ENCODE peak calls at places on chromosomes 6 and 20, in six cellular contexts. A is left cardiac atrium, J is WTC11, U is cardiac muscle cell, Q is NCI-H2081, Z is GM04503. C is an unnamed sample.

GRCh38 chr6:5175195-5175594 is 85.6 kb downstream of the LYRM4 start:
- DNase-seq in A (no peak), J (peak), U (no peak), Q (no peak), Z (no peak), C (no peak)

GRCh38 chr6:25831532-25832306 is at the start of gene SLC17A1:
- DNase-seq in A (no peak), J (no peak), U (no peak), Q (no peak), Z (no peak), C (no peak)

GRCh38 chr20:11995750-11996567 is 78.3 kb downstream of the BTBD3 start:
- DNase-seq in A (no peak), J (no peak), U (peak), Q (no peak), Z (no peak), C (no peak)

GRCh38 chr6:106745396-106745795 is 116.0 kb downstream of the QRSL1 start:
- DNase-seq in A (no peak), J (no peak), U (no peak), Q (no peak), Z (no peak), C (peak)

GRCh38 chr6:85116475-85116874 is 333.4 kb upstream of the NT5E start:
- DNase-seq in A (no peak), J (no peak), U (no peak), Q (no peak), Z (no peak), C (no peak)

GRCh38 chr6:146594495-146594894 is 4.3 kb upstream of the ADGB start:
- DNase-seq in A (no peak), J (no peak), U (no peak), Q (no peak), Z (no peak), C (no peak)

GRCh38 chr6:96939019-96939805 is 14.7 kb downstream of the KLHL32 start:
- DNase-seq in A (no peak), J (no peak), U (peak), Q (no peak), Z (peak), C (peak)

GRCh38 chr6:109987196-109987595 is 9.1 kb downstream of the GPR6 start:
- DNase-seq in A (no peak), J (no peak), U (no peak), Q (no peak), Z (no peak), C (no peak)

GRCh38 chr6:168060521-168060931 is 18.5 kb downstream of the FRMD1 start:
- DNase-seq in A (peak), J (peak), U (peak), Q (peak), Z (peak), C (peak)

GRCh38 chr20:17969884-17970409 is 1.1 kb downstream of the MGME1 start:
- DNase-seq in A (no peak), J (no peak), U (peak), Q (no peak), Z (no peak), C (no peak)

GRCh38 chr6:128370072-128370471 is 150.3 kb downstream of the PTPRK start:
- DNase-seq in A (no peak), J (no peak), U (peak), Q (no peak), Z (peak), C (no peak)

GRCh38 chr6:146341498-146342230 is 202.0 kb upstream of the RAB32 start:
- DNase-seq in A (no peak), J (no peak), U (no peak), Q (no peak), Z (no peak), C (no peak)

GRCh38 chr6:168584671-168585070 is 143.7 kb downstream of the SMOC2 start:
- DNase-seq in A (no peak), J (no peak), U (no peak), Q (no peak), Z (no peak), C (no peak)

GRCh38 chr6:151370509-151371078 is 20.8 kb downstream of the ZBTB2 start:
- DNase-seq in A (no peak), J (no peak), U (peak), Q (no peak), Z (no peak), C (no peak)

GRCh38 chr6:41021832-41022231 is 17.2 kb downstream of the UNC5CL start:
- DNase-seq in A (no peak), J (peak), U (peak), Q (no peak), Z (peak), C (no peak)

GRCh38 chr6:169337881-169338445 is 84.3 kb upstream of the THBS2 start:
- DNase-seq in A (no peak), J (no peak), U (no peak), Q (no peak), Z (peak), C (peak)